ENCODE peak calls at places on chromosomes 11 and 22, in four cellular contexts. One of them, this sample, is unnamed.

GRCh38 chr11:34438529-34439507 is at the start of gene CAT:
- DNase-seq in NCI-H460: no peak
- DNase-seq in upper lobe of left lung: peak; percentile 97
- DNase-seq in upper lobe of right lung: peak; percentile 99
- DNase-seq in this sample: peak; percentile 96

GRCh38 chr11:74949748-74950127 is 672 bp downstream of the SPCS2 start:
- DNase-seq in NCI-H460: no peak
- DNase-seq in upper lobe of left lung: no peak
- DNase-seq in upper lobe of right lung: no peak
- DNase-seq in this sample: no peak

GRCh38 chr11:126061707-126062678 is 673 bp downstream of the CDON start:
- DNase-seq in NCI-H460: peak; percentile 25
- DNase-seq in upper lobe of left lung: no peak
- DNase-seq in upper lobe of right lung: no peak
- DNase-seq in this sample: no peak

GRCh38 chr11:130580372-130580771 is 131.9 kb downstream of the ADAMTS15 start:
- DNase-seq in NCI-H460: no peak
- DNase-seq in upper lobe of left lung: no peak
- DNase-seq in upper lobe of right lung: no peak
- DNase-seq in this sample: no peak

GRCh38 chr22:45478108-45478771 is 24.4 kb upstream of the FBLN1 start:
- DNase-seq in NCI-H460: peak; percentile 70
- DNase-seq in upper lobe of left lung: no peak
- DNase-seq in upper lobe of right lung: peak; percentile 6
- DNase-seq in this sample: no peak

GRCh38 chr11:73048446-73048845 is 93.7 kb downstream of the FCHSD2 start:
- DNase-seq in NCI-H460: no peak
- DNase-seq in upper lobe of left lung: no peak
- DNase-seq in upper lobe of right lung: no peak
- DNase-seq in this sample: no peak

GRCh38 chr11:579830-580601 is 3.7 kb downstream of the PHRF1 start:
- DNase-seq in NCI-H460: no peak
- DNase-seq in upper lobe of left lung: no peak
- DNase-seq in upper lobe of right lung: no peak
- DNase-seq in this sample: no peak

GRCh38 chr11:60925685-60926267 is 1.5 kb downstream of the TMEM132A start:
- DNase-seq in NCI-H460: no peak
- DNase-seq in upper lobe of left lung: no peak
- DNase-seq in upper lobe of right lung: no peak
- DNase-seq in this sample: no peak

GRCh38 chr11:64071849-64072248 is 36.1 kb downstream of the FLRT1 start:
- DNase-seq in NCI-H460: no peak
- DNase-seq in upper lobe of left lung: peak; percentile 68
- DNase-seq in upper lobe of right lung: no peak
- DNase-seq in this sample: no peak

GRCh38 chr11:70948416-70948815 is 304.0 kb downstream of the SHANK2 start:
- DNase-seq in NCI-H460: no peak
- DNase-seq in upper lobe of left lung: peak; percentile 66
- DNase-seq in upper lobe of right lung: no peak
- DNase-seq in this sample: no peak

GRCh38 chr11:131665344-131665968 is 295.0 kb downstream of the NTM start:
- DNase-seq in NCI-H460: no peak
- DNase-seq in upper lobe of left lung: no peak
- DNase-seq in upper lobe of right lung: no peak
- DNase-seq in this sample: no peak

GRCh38 chr11:118705111-118705741 is 25.8 kb upstream of the TREH start:
- DNase-seq in NCI-H460: no peak
- DNase-seq in upper lobe of left lung: no peak
- DNase-seq in upper lobe of right lung: no peak
- DNase-seq in this sample: peak; percentile 71

GRCh38 chr11:131904756-131905155 is 534.3 kb downstream of the NTM start:
- DNase-seq in NCI-H460: no peak
- DNase-seq in upper lobe of left lung: no peak
- DNase-seq in upper lobe of right lung: no peak
- DNase-seq in this sample: no peak

GRCh38 chr11:123301696-123302400 is 106.8 kb upstream of the CLMP start:
- DNase-seq in NCI-H460: peak; percentile 26
- DNase-seq in upper lobe of left lung: peak; percentile 93
- DNase-seq in upper lobe of right lung: peak; percentile 84
- DNase-seq in this sample: no peak

GRCh38 chr22:38824587-38824986 is 19.2 kb downstream of the NPTXR start:
- DNase-seq in NCI-H460: peak; percentile 49
- DNase-seq in upper lobe of left lung: no peak
- DNase-seq in upper lobe of right lung: no peak
- DNase-seq in this sample: peak; percentile 61

GRCh38 chr22:17808688-17809403 is 34.6 kb upstream of the BID start:
- DNase-seq in NCI-H460: no peak
- DNase-seq in upper lobe of left lung: no peak
- DNase-seq in upper lobe of right lung: no peak
- DNase-seq in this sample: no peak

GRCh38 chr11:78248191-78248590 is 59.5 kb downstream of the USP35 start:
- DNase-seq in NCI-H460: no peak
- DNase-seq in upper lobe of left lung: no peak
- DNase-seq in upper lobe of right lung: no peak
- DNase-seq in this sample: no peak